ENCODE peak calls at places on chromosome 11, in eight cellular contexts. K, G, Y, M, U, N, O and W are unnamed samples.

GRCh38 chr11:12287374-12288211 is 89.8 kb upstream of the PARVA start:
- DNase-seq in K (peak), G (no peak), Y (peak), M (peak), U (peak), N (no peak), O (peak), W (no peak)

GRCh38 chr11:33690290-33691050 is 10.2 kb downstream of the C11orf91 start:
- DNase-seq in K (peak), G (no peak), Y (peak), M (peak), U (no peak), N (no peak), O (peak), W (no peak)

GRCh38 chr11:43359432-43359818 is 705 bp downstream of the TTC17 start:
- DNase-seq in K (peak), G (no peak), Y (no peak), M (no peak), U (no peak), N (no peak), O (peak), W (no peak)

GRCh38 chr11:44319170-44319551 is 9.2 kb upstream of the ALX4 start:
- DNase-seq in K (no peak), G (no peak), Y (no peak), M (no peak), U (no peak), N (no peak), O (no peak), W (no peak)

GRCh38 chr11:130110325-130111108 is 40.8 kb downstream of the APLP2 start:
- DNase-seq in K (no peak), G (no peak), Y (no peak), M (no peak), U (no peak), N (no peak), O (no peak), W (no peak)

GRCh38 chr11:122741613-122742012 is 86.1 kb downstream of the UBASH3B start:
- DNase-seq in K (no peak), G (no peak), Y (peak), M (no peak), U (no peak), N (no peak), O (no peak), W (no peak)

GRCh38 chr11:118526688-118527087 is 586 bp upstream of the TTC36 start:
- DNase-seq in K (no peak), G (no peak), Y (no peak), M (no peak), U (no peak), N (no peak), O (no peak), W (no peak)

GRCh38 chr11:7514099-7514725 is 413 bp downstream of the PPFIBP2 start:
- DNase-seq in K (no peak), G (no peak), Y (peak), M (no peak), U (peak), N (no peak), O (no peak), W (no peak)

GRCh38 chr11:60377737-60378136 is 595 bp upstream of the MS4A7 start:
- DNase-seq in K (no peak), G (no peak), Y (peak), M (no peak), U (no peak), N (no peak), O (no peak), W (no peak)

GRCh38 chr11:104764718-104765045 is 133.6 kb downstream of the CASP12 start:
- DNase-seq in K (no peak), G (no peak), Y (no peak), M (no peak), U (no peak), N (no peak), O (peak), W (no peak)

GRCh38 chr11:67370351-67371076 is 2.9 kb downstream of the CLCF1 start:
- DNase-seq in K (no peak), G (no peak), Y (no peak), M (no peak), U (no peak), N (no peak), O (no peak), W (no peak)

GRCh38 chr11:72553748-72554147 is 119.4 kb upstream of the CLPB start:
- DNase-seq in K (no peak), G (no peak), Y (no peak), M (no peak), U (no peak), N (no peak), O (no peak), W (no peak)

GRCh38 chr11:91209751-91210150 is 986.9 kb upstream of the CHORDC1 start:
- DNase-seq in K (no peak), G (no peak), Y (no peak), M (no peak), U (no peak), N (no peak), O (peak), W (no peak)

GRCh38 chr11:12258451-12258850 is 118.9 kb upstream of the PARVA start:
- DNase-seq in K (peak), G (no peak), Y (no peak), M (no peak), U (no peak), N (no peak), O (peak), W (no peak)

GRCh38 chr11:72426758-72427157 is 7.6 kb downstream of the CLPB start:
- DNase-seq in K (no peak), G (no peak), Y (no peak), M (no peak), U (no peak), N (no peak), O (no peak), W (no peak)

GRCh38 chr11:8740156-8740555 is 57.6 kb downstream of the RPL27A start:
- DNase-seq in K (no peak), G (no peak), Y (no peak), M (no peak), U (no peak), N (no peak), O (no peak), W (no peak)

GRCh38 chr11:93529707-93530467 is 13.3 kb downstream of the SMCO4 start:
- DNase-seq in K (no peak), G (no peak), Y (peak), M (no peak), U (no peak), N (no peak), O (peak), W (no peak)

GRCh38 chr11:129817282-129818051 is 1.8 kb downstream of the TMEM45B start:
- DNase-seq in K (peak), G (no peak), Y (no peak), M (no peak), U (no peak), N (no peak), O (no peak), W (no peak)

GRCh38 chr11:17574799-17575144 is 27.7 kb downstream of the OTOG start:
- DNase-seq in K (no peak), G (no peak), Y (no peak), M (no peak), U (no peak), N (no peak), O (no peak), W (peak)

GRCh38 chr11:34707462-34707840 is 86.6 kb downstream of the EHF start:
- DNase-seq in K (no peak), G (no peak), Y (no peak), M (no peak), U (no peak), N (no peak), O (no peak), W (no peak)

GRCh38 chr11:118060081-118060661 is 16.7 kb upstream of the TMPRSS4 start:
- DNase-seq in K (no peak), G (no peak), Y (peak), M (no peak), U (no peak), N (no peak), O (no peak), W (no peak)

GRCh38 chr11:121321614-121322243 is 29.2 kb downstream of the SC5D start:
- DNase-seq in K (peak), G (no peak), Y (no peak), M (no peak), U (no peak), N (no peak), O (peak), W (no peak)

GRCh38 chr11:111554532-111554931 is 14.0 kb downstream of the LAYN start:
- DNase-seq in K (peak), G (no peak), Y (no peak), M (peak), U (no peak), N (no peak), O (no peak), W (no peak)

GRCh38 chr11:85682330-85683305 is 3.4 kb downstream of the CCDC89 start:
- DNase-seq in K (no peak), G (no peak), Y (peak), M (no peak), U (no peak), N (peak), O (peak), W (peak)

GRCh38 chr11:103730151-103730940 is 306.1 kb upstream of the DDI1 start:
- DNase-seq in K (peak), G (no peak), Y (no peak), M (no peak), U (no peak), N (no peak), O (peak), W (no peak)

GRCh38 chr11:111299111-111300026 is 1.0 kb downstream of the POU2AF3 start:
- DNase-seq in K (no peak), G (no peak), Y (peak), M (no peak), U (peak), N (no peak), O (peak), W (peak)

GRCh38 chr11:63619967-63620366 is 5.7 kb upstream of the PLAAT3 start:
- DNase-seq in K (no peak), G (no peak), Y (no peak), M (no peak), U (no peak), N (no peak), O (no peak), W (no peak)

GRCh38 chr11:134947556-134947955 is 535.5 kb upstream of the B3GAT1 start:
- DNase-seq in K (no peak), G (no peak), Y (no peak), M (no peak), U (no peak), N (no peak), O (no peak), W (no peak)

GRCh38 chr11:126329644-126330200 is 25.8 kb upstream of the ST3GAL4 start:
- DNase-seq in K (no peak), G (no peak), Y (no peak), M (no peak), U (no peak), N (no peak), O (no peak), W (no peak)

GRCh38 chr11:15888596-15889345 is 467.6 kb downstream of the SOX6 start:
- DNase-seq in K (no peak), G (no peak), Y (no peak), M (no peak), U (no peak), N (no peak), O (peak), W (no peak)

GRCh38 chr11:71527576-71528210 is 626 bp downstream of the KRTAP5-7 start:
- DNase-seq in K (no peak), G (no peak), Y (no peak), M (no peak), U (no peak), N (no peak), O (no peak), W (no peak)

GRCh38 chr11:123509737-123510578 is 79.9 kb downstream of the GRAMD1B start:
- DNase-seq in K (peak), G (no peak), Y (no peak), M (no peak), U (peak), N (no peak), O (peak), W (no peak)

GRCh38 chr11:19730373-19730772 is 17.7 kb downstream of the NAV2 start:
- DNase-seq in K (no peak), G (no peak), Y (peak), M (no peak), U (no peak), N (no peak), O (no peak), W (no peak)

GRCh38 chr11:116454020-116454645 is 318.7 kb downstream of the BUD13 start:
- DNase-seq in K (peak), G (no peak), Y (no peak), M (peak), U (peak), N (peak), O (peak), W (no peak)

GRCh38 chr11:12675951-12676711 is 1.9 kb downstream of the TEAD1 start:
- DNase-seq in K (peak), G (no peak), Y (no peak), M (no peak), U (no peak), N (no peak), O (peak), W (no peak)

GRCh38 chr11:14228356-14228755 is 130.6 kb downstream of the RRAS2 start:
- DNase-seq in K (no peak), G (no peak), Y (no peak), M (no peak), U (no peak), N (no peak), O (no peak), W (no peak)

GRCh38 chr11:1628506-1629325 is 859 bp upstream of the KRTAP5-5 start:
- DNase-seq in K (no peak), G (no peak), Y (peak), M (no peak), U (peak), N (no peak), O (peak), W (peak)

GRCh38 chr11:77471520-77472234 is 2.2 kb downstream of the PAK1 start:
- DNase-seq in K (peak), G (no peak), Y (no peak), M (no peak), U (peak), N (no peak), O (no peak), W (no peak)

DNA sequence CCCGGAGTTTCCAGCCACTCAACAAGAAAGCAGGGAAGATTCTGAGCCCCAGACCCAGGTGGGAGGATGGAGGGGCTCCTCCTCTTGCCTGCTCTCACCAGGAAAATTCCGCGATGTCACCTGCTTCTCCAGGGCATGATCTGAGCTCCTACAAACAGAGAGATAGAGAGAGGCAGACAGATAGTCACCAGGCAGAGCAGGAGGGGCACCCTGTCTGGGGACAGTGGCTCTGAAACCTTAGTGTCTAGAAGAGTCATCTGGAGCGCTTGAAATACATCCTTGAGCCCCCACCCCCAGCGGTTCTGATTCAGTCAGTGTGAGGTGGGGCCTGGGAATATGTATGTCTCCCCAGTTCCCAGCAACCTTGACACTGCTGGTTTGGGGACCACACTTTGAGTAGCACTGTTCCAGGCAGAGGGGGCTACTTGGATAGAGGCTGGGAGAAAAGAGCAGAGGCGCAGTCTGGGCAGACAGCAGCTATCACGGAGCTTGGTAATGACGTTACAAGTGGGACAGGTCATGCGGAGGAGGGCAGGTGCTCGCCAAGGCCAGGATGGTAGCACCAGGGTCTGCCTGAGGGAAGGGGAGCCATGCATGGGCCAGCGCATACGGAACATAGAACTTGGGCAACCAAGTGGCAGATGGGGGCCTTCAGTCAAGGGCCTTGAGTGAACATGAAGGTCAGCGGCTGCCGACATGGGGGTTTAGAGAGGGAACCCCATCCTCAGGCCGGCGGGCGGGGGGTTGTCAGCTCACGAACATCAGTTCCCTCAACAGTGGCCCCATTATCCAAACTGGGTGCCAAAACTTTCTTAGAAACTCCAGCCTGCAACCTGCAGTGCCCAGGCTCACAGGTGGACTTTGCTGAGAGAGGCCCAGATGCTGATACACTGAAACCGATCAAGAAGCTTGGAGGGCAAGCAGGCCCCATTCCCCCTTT is 60.9 kb upstream of the MYEOV start:
- DNase-seq in K (no peak), G (no peak), Y (no peak), M (no peak), U (no peak), N (no peak), O (no peak), W (no peak)
- TF ChIP-seq CTCF in K (no peak), G (no peak), Y (no peak), M (no peak), U (no peak), N (no peak), O (no peak), W (no peak)

DNA sequence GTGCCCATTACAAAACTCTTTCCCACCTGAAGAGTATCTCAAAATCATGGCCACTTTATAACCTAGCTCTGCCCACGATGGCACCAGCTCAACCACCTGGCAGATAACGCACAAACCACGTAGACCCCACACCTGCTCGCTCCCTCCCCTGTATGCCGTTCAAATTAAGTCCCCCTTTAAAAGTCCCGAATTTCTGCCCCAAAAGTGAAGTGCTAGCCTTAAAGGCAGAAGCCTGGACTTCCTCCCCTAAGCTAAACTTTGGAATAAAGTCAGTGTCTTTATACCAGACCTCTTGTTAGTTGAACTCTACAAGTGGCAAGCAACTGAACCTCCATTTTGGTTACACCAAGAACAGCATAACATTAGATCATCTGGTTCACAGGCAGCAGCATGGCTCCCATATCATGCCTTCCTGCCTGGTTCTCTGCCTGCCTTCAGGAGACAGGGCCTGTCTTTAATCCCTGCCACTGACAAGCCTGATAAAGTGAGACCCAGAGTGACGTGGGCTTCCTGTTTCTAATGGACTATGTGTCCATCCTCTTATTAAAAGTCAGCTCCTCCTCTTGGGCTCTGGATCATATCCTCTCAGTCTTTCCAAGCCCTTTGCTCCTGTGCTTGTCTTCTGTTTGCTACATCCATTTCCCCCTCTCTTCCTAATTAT is 32.6 kb upstream of the NNMT start:
- DNase-seq in K (no peak), G (no peak), Y (no peak), M (no peak), U (no peak), N (no peak), O (no peak), W (no peak)
- TF ChIP-seq CTCF in K (no peak), G (no peak), Y (no peak), M (no peak), U (no peak), N (no peak), O (no peak), W (no peak)

GRCh38 chr11:66126808-66127555 is 56.9 kb downstream of the PACS1 start:
- DNase-seq in K (peak), G (no peak), Y (peak), M (peak), U (no peak), N (no peak), O (peak), W (peak)
- TF ChIP-seq CTCF in K (no peak), G (no peak), Y (no peak), M (no peak), U (no peak), N (no peak), O (no peak), W (no peak)

GRCh38 chr11:36792870-36793541 is 195.0 kb upstream of the RAG2 start:
- DNase-seq in K (no peak), G (no peak), Y (no peak), M (no peak), U (no peak), N (no peak), O (no peak), W (no peak)

GRCh38 chr11:36790450-36790849 is 192.4 kb upstream of the RAG2 start:
- DNase-seq in K (no peak), G (no peak), Y (no peak), M (no peak), U (no peak), N (no peak), O (no peak), W (no peak)

GRCh38 chr11:36791957-36792356 is 193.9 kb upstream of the RAG2 start:
- DNase-seq in K (peak), G (no peak), Y (no peak), M (no peak), U (no peak), N (no peak), O (no peak), W (no peak)

GRCh38 chr11:36793542-36793926 is 195.5 kb upstream of the RAG2 start:
- DNase-seq in K (no peak), G (no peak), Y (no peak), M (no peak), U (peak), N (no peak), O (no peak), W (no peak)
- TF ChIP-seq CTCF in K (no peak), G (no peak), Y (no peak), M (peak), U (peak), N (no peak), O (no peak), W (no peak)

GRCh38 chr11:390175-390574 is 3.8 kb upstream of the PKP3 start:
- DNase-seq in K (no peak), G (no peak), Y (no peak), M (no peak), U (no peak), N (no peak), O (no peak), W (no peak)
- TF ChIP-seq CTCF in K (peak), G (no peak), Y (no peak), M (peak), U (no peak), N (no peak), O (no peak), W (no peak)

GRCh38 chr11:46366260-46366659 is 15.2 kb upstream of the MDK start:
- DNase-seq in K (no peak), G (no peak), Y (no peak), M (no peak), U (no peak), N (no peak), O (no peak), W (no peak)

GRCh38 chr11:46367244-46367915 is 14.1 kb upstream of the MDK start:
- DNase-seq in K (no peak), G (no peak), Y (peak), M (no peak), U (peak), N (peak), O (no peak), W (peak)

GRCh38 chr11:46369458-46370152 is 11.9 kb upstream of the MDK start:
- DNase-seq in K (no peak), G (no peak), Y (peak), M (no peak), U (peak), N (no peak), O (peak), W (peak)

GRCh38 chr11:46366661-46367161 is 14.8 kb upstream of the MDK start:
- DNase-seq in K (no peak), G (no peak), Y (no peak), M (no peak), U (no peak), N (no peak), O (no peak), W (no peak)

DNA sequence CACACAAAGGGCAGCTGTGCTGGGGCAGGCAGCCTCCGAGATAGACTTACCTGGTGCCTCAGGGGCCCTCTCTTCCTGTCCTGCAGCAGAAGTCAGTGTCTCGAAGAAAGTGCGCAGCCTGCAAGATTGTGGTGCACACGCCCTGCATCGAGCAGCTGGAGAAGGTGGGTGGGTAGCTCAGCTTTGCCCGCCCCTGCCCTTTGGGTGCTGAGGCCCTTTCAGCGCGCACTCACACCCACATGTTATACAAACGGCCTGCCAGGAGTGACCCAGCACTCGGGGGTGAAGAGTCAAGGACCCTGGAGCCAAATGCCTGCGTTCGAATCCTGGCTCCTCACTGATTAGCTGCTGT is 13.6 kb upstream of the MDK start:
- DNase-seq in K (no peak), G (no peak), Y (no peak), M (no peak), U (no peak), N (no peak), O (no peak), W (no peak)
- TF ChIP-seq CTCF in K (no peak), G (no peak), Y (no peak), M (no peak), U (peak), N (no peak), O (no peak), W (no peak)

GRCh38 chr11:100753144-100753543 is 66.1 kb downstream of the ARHGAP42 start:
- DNase-seq in K (peak), G (no peak), Y (no peak), M (peak), U (no peak), N (no peak), O (no peak), W (no peak)
- TF ChIP-seq CTCF in K (no peak), G (no peak), Y (no peak), M (no peak), U (no peak), N (no peak), O (no peak), W (no peak)